ENCODE peak calls at places on chromosome 6, in five cellular contexts. F is AG09319, T is left ventricle myocardium inferior, H is cardiac muscle cell, S is A673. Q is an unnamed sample.

GRCh38 chr6:128981716-128982115 is 98.8 kb downstream of the LAMA2 start:
- DNase-seq in F (no peak), T (no peak), H (no peak), S (no peak), Q (no peak)

GRCh38 chr6:130796313-130796905 is 30.8 kb upstream of the SMLR1 start:
- DNase-seq in F (no peak), T (no peak), H (no peak), S (no peak), Q (peak)

GRCh38 chr6:40953486-40953885 is 85.5 kb downstream of the UNC5CL start:
- DNase-seq in F (peak), T (no peak), H (no peak), S (peak), Q (peak)

GRCh38 chr6:11366183-11366933 is 133.9 kb upstream of the NEDD9 start:
- DNase-seq in F (no peak), T (no peak), H (no peak), S (no peak), Q (no peak)

GRCh38 chr6:63444768-63445167 is 125.0 kb upstream of the LGSN start:
- DNase-seq in F (no peak), T (no peak), H (no peak), S (no peak), Q (no peak)

GRCh38 chr6:85574932-85575598 is 18.6 kb downstream of the SNX14 start:
- DNase-seq in F (peak), T (no peak), H (no peak), S (no peak), Q (no peak)

GRCh38 chr6:912871-913663 is 220.1 kb upstream of the EXOC2 start:
- DNase-seq in F (peak), T (no peak), H (peak), S (no peak), Q (no peak)

GRCh38 chr6:86744048-86744447 is 193.3 kb upstream of the HTR1E start:
- DNase-seq in F (no peak), T (no peak), H (no peak), S (no peak), Q (no peak)

GRCh38 chr6:113015249-113015648 is 668.1 kb downstream of the RFPL4B start:
- DNase-seq in F (no peak), T (peak), H (no peak), S (no peak), Q (no peak)

GRCh38 chr6:14458669-14459266 is 341.2 kb downstream of the CD83 start:
- DNase-seq in F (peak), T (no peak), H (no peak), S (peak), Q (no peak)

GRCh38 chr6:123393333-123393732 is 243.4 kb downstream of the TRDN start:
- DNase-seq in F (no peak), T (no peak), H (no peak), S (peak), Q (no peak)

GRCh38 chr6:113997106-113997505 is 26.2 kb upstream of the HDAC2 start:
- DNase-seq in F (peak), T (no peak), H (no peak), S (no peak), Q (no peak)

GRCh38 chr6:26327450-26328264 is 37.3 kb upstream of the BTN3A2 start:
- DNase-seq in F (no peak), T (no peak), H (no peak), S (peak), Q (peak)

GRCh38 chr6:38169826-38170526 is 350.4 kb downstream of the ZFAND3 start:
- DNase-seq in F (no peak), T (no peak), H (no peak), S (no peak), Q (no peak)

GRCh38 chr6:108484016-108484415 is 76.7 kb upstream of the FOXO3 start:
- DNase-seq in F (no peak), T (no peak), H (no peak), S (no peak), Q (no peak)

GRCh38 chr6:167550936-167551633 is 226.2 kb downstream of the TTLL2 start:
- DNase-seq in F (no peak), T (peak), H (no peak), S (no peak), Q (no peak)

GRCh38 chr6:154403803-154404202 is 47.2 kb upstream of the IPCEF1 start:
- DNase-seq in F (peak), T (no peak), H (no peak), S (peak), Q (peak)

GRCh38 chr6:4253604-4254211 is 118.3 kb upstream of the ECI2 start:
- DNase-seq in F (peak), T (no peak), H (no peak), S (peak), Q (no peak)

GRCh38 chr6:5085638-5086293 is 625 bp downstream of the PPP1R3G start:
- DNase-seq in F (no peak), T (peak), H (peak), S (peak), Q (peak)

GRCh38 chr6:35359744-35360348 is 17.5 kb downstream of the PPARD start:
- DNase-seq in F (no peak), T (peak), H (peak), S (no peak), Q (no peak)

GRCh38 chr6:93523365-93523764 is 104.0 kb upstream of the EPHA7 start:
- DNase-seq in F (no peak), T (no peak), H (no peak), S (no peak), Q (no peak)

GRCh38 chr6:147538821-147539220 is 30.3 kb downstream of the SAMD5 start:
- DNase-seq in F (no peak), T (no peak), H (no peak), S (peak), Q (no peak)

GRCh38 chr6:150667977-150668716 is 68.5 kb downstream of the PLEKHG1 start:
- DNase-seq in F (peak), T (peak), H (peak), S (peak), Q (no peak)

GRCh38 chr6:154507209-154507898 is 3.1 kb downstream of the CNKSR3 start:
- DNase-seq in F (no peak), T (no peak), H (no peak), S (no peak), Q (no peak)

GRCh38 chr6:155959898-155960297 is 504.3 kb upstream of the NOX3 start:
- DNase-seq in F (no peak), T (no peak), H (no peak), S (no peak), Q (no peak)

GRCh38 chr6:11847515-11848244 is 69.1 kb upstream of the ADTRP start:
- DNase-seq in F (no peak), T (no peak), H (peak), S (peak), Q (no peak)

GRCh38 chr6:154001494-154002285 is 37.4 kb upstream of the OPRM1 start:
- DNase-seq in F (no peak), T (no peak), H (no peak), S (peak), Q (no peak)

GRCh38 chr6:13513606-13514502 is 26.5 kb upstream of the GFOD1 start:
- DNase-seq in F (no peak), T (no peak), H (no peak), S (no peak), Q (no peak)

GRCh38 chr6:27472182-27472616 is 706 bp downstream of the ZNF184 start:
- DNase-seq in F (no peak), T (peak), H (peak), S (peak), Q (peak)

GRCh38 chr6:36875250-36875633 is 639 bp upstream of the PPIL1 start:
- DNase-seq in F (no peak), T (no peak), H (no peak), S (no peak), Q (no peak)

GRCh38 chr6:148657053-148657452 is 89.8 kb upstream of the UST start:
- DNase-seq in F (peak), T (no peak), H (no peak), S (peak), Q (no peak)

GRCh38 chr6:97978855-97979271 is 695.8 kb upstream of the MMS22L start:
- DNase-seq in F (no peak), T (no peak), H (no peak), S (peak), Q (no peak)

GRCh38 chr6:32244946-32245398 is 21.1 kb upstream of the NOTCH4 start:
- DNase-seq in F (peak), T (peak), H (peak), S (peak), Q (peak)

GRCh38 chr6:32239462-32239861 is 15.6 kb upstream of the NOTCH4 start:
- DNase-seq in F (no peak), T (no peak), H (no peak), S (no peak), Q (no peak)

GRCh38 chr6:32244270-32244669 is 20.4 kb upstream of the NOTCH4 start:
- DNase-seq in F (no peak), T (no peak), H (no peak), S (no peak), Q (no peak)

DNA sequence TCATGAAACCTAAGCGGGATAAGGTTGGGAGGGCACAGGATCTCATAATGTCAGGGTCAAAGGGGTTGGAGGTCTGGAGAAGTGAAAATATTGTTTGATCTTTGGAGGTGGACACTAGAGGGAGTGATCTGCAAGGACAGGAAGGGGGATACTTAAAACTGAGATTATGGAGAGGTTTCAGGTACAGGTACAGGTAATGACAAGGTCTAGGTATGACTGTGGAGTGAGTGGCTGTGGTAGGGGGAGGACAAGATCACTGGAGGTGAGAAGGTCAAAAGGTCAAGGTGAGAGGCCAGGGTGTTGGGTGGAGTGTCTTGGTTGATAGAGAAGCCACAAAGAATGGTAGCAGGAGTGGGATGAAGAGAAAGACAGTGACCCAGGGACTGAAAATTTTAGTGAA is 16.8 kb upstream of the NOTCH4 start:
- DNase-seq in F (no peak), T (no peak), H (no peak), S (no peak), Q (no peak)
- TF ChIP-seq CTCF in F (no peak), T (no peak), H (no peak), S (no peak), Q (no peak)

DNA sequence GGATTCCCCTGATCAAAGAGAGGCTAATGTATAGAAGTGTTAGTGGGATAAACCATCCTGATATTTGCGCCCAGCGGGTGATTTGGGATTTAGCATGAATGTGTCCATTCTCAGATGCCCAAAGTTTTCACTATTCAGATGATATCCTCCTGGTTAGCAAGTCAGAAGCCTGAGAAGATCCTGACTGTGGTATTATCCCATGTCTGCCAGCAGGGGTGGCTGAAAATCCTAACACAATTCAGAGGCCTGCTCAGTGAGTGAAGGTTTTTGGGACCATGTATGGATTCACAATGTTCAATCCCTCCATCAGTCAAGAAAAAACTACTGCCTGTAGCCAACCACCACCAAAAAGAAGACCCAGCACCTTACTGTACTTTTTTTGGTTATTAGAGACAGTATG is 34.1 kb upstream of the SPACA1 start:
- DNase-seq in F (no peak), T (no peak), H (no peak), S (no peak), Q (no peak)
- TF ChIP-seq CTCF in F (no peak), T (no peak), H (no peak), S (no peak), Q (peak)

GRCh38 chr6:161152904-161153662 is 120.8 kb downstream of the AGPAT4 start:
- DNase-seq in F (no peak), T (no peak), H (no peak), S (no peak), Q (peak)
- TF ChIP-seq CTCF in F (peak), T (peak), H (peak), S (peak), Q (peak)

GRCh38 chr6:44064089-44064947 is 62.9 kb downstream of the MRPL14 start:
- DNase-seq in F (peak), T (peak), H (no peak), S (no peak), Q (no peak)

GRCh38 chr6:44063561-44064059 is 63.6 kb downstream of the MRPL14 start:
- DNase-seq in F (no peak), T (no peak), H (no peak), S (no peak), Q (no peak)

GRCh38 chr6:44062105-44062770 is 65.0 kb downstream of the MRPL14 start:
- DNase-seq in F (no peak), T (peak), H (no peak), S (no peak), Q (no peak)

GRCh38 chr6:44061375-44062104 is 65.7 kb downstream of the MRPL14 start:
- DNase-seq in F (no peak), T (no peak), H (no peak), S (no peak), Q (no peak)

GRCh38 chr6:44062771-44063560 is 64.3 kb downstream of the MRPL14 start:
- DNase-seq in F (no peak), T (no peak), H (no peak), S (peak), Q (peak)
- TF ChIP-seq CTCF in F (peak), T (peak), H (peak), S (peak), Q (peak)

DNA sequence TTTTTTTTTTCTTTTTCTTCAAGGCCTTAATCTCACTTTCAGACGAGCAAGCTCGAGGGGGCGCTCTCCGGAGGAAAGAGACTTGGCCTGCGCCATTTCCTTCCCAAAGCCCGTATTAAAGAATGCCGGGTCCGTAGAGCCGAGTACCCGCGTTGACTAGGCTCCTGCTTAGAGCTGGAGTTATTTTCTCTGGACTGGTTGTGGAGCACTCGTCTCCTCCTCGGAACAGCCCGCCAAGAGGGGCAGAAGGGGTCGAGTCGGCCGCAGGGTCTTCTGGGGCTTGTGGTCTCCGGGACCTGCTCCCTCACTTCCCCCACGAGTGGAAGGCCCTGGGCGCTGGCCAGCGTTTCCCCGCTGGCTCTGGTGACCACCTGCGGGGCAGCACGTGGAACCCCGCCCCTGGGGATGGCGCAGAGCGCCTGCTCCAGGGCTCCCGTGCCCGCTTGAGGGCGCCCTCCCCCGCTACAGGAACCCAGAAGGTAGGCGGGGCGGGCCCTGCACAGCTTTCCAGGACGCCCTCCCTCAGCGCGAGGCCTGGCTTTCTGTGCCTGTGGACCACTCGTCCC is 2.7 kb upstream of the MEI4 start:
- DNase-seq in F (no peak), T (peak), H (peak), S (peak), Q (peak)
- TF ChIP-seq CTCF in F (no peak), T (peak), H (peak), S (peak), Q (peak)

DNA sequence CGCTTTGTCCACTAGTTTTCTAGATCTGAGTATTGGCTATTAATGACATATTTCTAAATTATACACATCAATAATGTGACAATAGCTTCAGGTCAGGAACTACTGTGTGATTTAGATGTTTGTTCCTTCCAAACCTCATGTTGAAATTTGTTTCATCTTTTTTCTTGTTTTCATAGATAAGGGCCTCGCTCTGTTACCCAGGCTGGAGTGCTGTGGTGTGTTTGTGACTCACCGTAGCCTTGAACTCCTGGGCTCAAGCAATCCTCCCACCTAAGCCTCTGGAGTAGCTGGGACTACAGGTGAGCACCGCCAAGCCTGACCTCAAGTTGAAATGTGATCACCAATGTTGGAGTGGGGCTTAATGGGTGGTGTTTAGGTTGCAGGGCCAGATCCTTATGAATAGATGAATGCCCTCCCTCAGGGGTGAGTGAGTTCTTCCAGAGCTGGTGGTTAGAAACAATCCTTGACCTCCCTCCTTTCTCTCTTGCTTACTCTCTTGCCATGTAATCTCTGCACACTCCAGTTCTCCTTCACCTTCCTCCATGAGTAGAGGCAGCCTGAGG is 5.9 kb upstream of the NQO2 start:
- DNase-seq in F (no peak), T (no peak), H (no peak), S (no peak), Q (no peak)
- TF ChIP-seq CTCF in F (no peak), T (no peak), H (no peak), S (no peak), Q (no peak)

Q was measured in SK-N-SH.